ENCODE peak calls at places on chromosomes 4 and X, in ten cellular contexts. M is tibial artery, F is RWPE1, N is fibroblast of the aortic adventitia, O is nephron progenitor cell, J is GM12865, D is AG04450, G is MM.1S, L is hepatocyte, P is H9. A is an unnamed sample.

GRCh38 chrX:129739591-129739990 is 812 bp downstream of the XPNPEP2 start:
- DNase-seq in F (no peak), D (no peak), N (no peak), G (no peak), P (no peak), J (no peak), L (no peak), M (no peak), O (no peak), A (no peak)

GRCh38 chr4:41146716-41147506 is 67.4 kb downstream of the APBB2 start:
- DNase-seq in J (no peak), M (peak), F (no peak), D (no peak), L (peak), G (no peak), O (no peak), P (peak), N (peak), A (no peak)

GRCh38 chr4:2060578-2061207 is 1.6 kb downstream of the NAT8L start:
- DNase-seq in N (no peak), F (no peak), P (peak), L (peak), J (no peak), G (no peak), O (peak), D (no peak), M (no peak), A (no peak)

GRCh38 chr4:140641789-140642439 is 73.2 kb upstream of the UCP1 start:
- DNase-seq in D (no peak), J (no peak), M (no peak), N (no peak), F (no peak), P (peak), O (no peak), L (peak), G (peak), A (no peak)

GRCh38 chrX:153511784-153512500 is 5.5 kb upstream of the ATP2B3 start:
- DNase-seq in F (no peak), D (no peak), M (no peak), O (no peak), L (no peak), P (no peak), J (no peak), G (no peak), N (peak), A (no peak)

GRCh38 chrX:129980043-129980442 is 2.4 kb upstream of the BCORL1 start:
- DNase-seq in M (no peak), J (peak), L (peak), D (no peak), F (no peak), O (peak), G (no peak), N (no peak), P (no peak), A (no peak)

GRCh38 chr4:166165829-166166420 is 292.9 kb downstream of the TLL1 start:
- DNase-seq in O (peak), M (no peak), F (peak), P (no peak), G (peak), J (peak), L (peak), N (peak), D (peak), A (peak)

GRCh38 chr4:88054909-88055308 is 47.5 kb downstream of the PKD2 start:
- DNase-seq in J (peak), L (peak), F (peak), O (peak), D (peak), M (no peak), P (peak), N (peak), G (peak), A (peak)

GRCh38 chr4:74109116-74109791 is 10.3 kb upstream of the CXCL2 start:
- DNase-seq in P (peak), M (peak), F (peak), N (peak), L (peak), O (peak), J (no peak), G (no peak), D (peak), A (peak)

GRCh38 chr4:87918314-87919058 is 57.0 kb upstream of the SPP1 start:
- DNase-seq in O (no peak), L (no peak), G (no peak), J (no peak), F (no peak), M (no peak), P (no peak), N (no peak), D (no peak), A (no peak)

GRCh38 chr4:11805837-11806236 is 377.1 kb upstream of the HS3ST1 start:
- DNase-seq in J (peak), G (peak), N (peak), M (no peak), L (peak), F (peak), O (no peak), D (no peak), P (no peak), A (peak)

GRCh38 chrX:17081535-17081934 is 135.1 kb downstream of the REPS2 start:
- DNase-seq in P (no peak), M (no peak), F (no peak), O (no peak), G (no peak), D (no peak), J (no peak), L (no peak), N (peak), A (no peak)

GRCh38 chr4:184382189-184382846 is 92.0 kb downstream of the IRF2 start:
- DNase-seq in D (no peak), J (peak), L (no peak), P (no peak), M (no peak), F (no peak), O (no peak), G (peak), N (no peak), A (no peak)

GRCh38 chr4:149961876-149962597 is 116.2 kb upstream of the DCLK2 start:
- DNase-seq in J (no peak), G (no peak), F (no peak), L (peak), O (no peak), M (no peak), P (no peak), N (peak), D (peak), A (peak)

GRCh38 chrX:39439910-39440733 is 638.9 kb downstream of the MID1IP1 start:
- DNase-seq in N (no peak), P (no peak), M (no peak), D (no peak), G (peak), J (peak), L (no peak), O (no peak), F (no peak), A (no peak)

GRCh38 chrX:14398725-14399124 is 130.6 kb upstream of the GLRA2 start:
- DNase-seq in N (no peak), M (peak), L (peak), G (no peak), P (no peak), F (peak), O (no peak), J (no peak), D (no peak), A (peak)

GRCh38 chr4:34181311-34181808 is 2063.0 kb downstream of the ARAP2 start:
- DNase-seq in F (peak), N (peak), O (no peak), P (no peak), J (no peak), G (no peak), L (no peak), M (no peak), D (peak), A (peak)

GRCh38 chrX:2875798-2876399 is 47.2 kb downstream of the GYG2 start:
- DNase-seq in P (no peak), D (no peak), M (no peak), J (peak), N (peak), F (no peak), O (no peak), G (peak), L (peak), A (peak)

GRCh38 chr4:120858776-120859175 is 63.8 kb downstream of the PRDM5 start:
- DNase-seq in J (no peak), O (no peak), L (no peak), P (no peak), G (no peak), N (peak), D (no peak), M (no peak), F (no peak), A (no peak)

GRCh38 chr4:80171251-80171650 is 26.1 kb upstream of the PRDM8 start:
- DNase-seq in F (no peak), M (no peak), L (no peak), J (no peak), O (no peak), N (peak), G (no peak), D (no peak), P (no peak), A (no peak)

GRCh38 chr4:6416518-6417286 is 55.7 kb downstream of the PPP2R2C start:
- DNase-seq in O (no peak), G (no peak), N (no peak), L (no peak), P (no peak), F (no peak), J (no peak), D (no peak), M (no peak), A (no peak)

GRCh38 chr4:165631912-165632311 is 241.1 kb upstream of the TLL1 start:
- DNase-seq in P (no peak), M (no peak), O (no peak), G (no peak), N (no peak), D (no peak), L (no peak), J (no peak), F (no peak), A (no peak)

GRCh38 chr4:99679204-99679603 is 21.6 kb upstream of the C4orf54 start:
- DNase-seq in P (no peak), N (peak), L (peak), F (no peak), G (no peak), O (no peak), D (no peak), J (no peak), M (no peak), A (peak)

GRCh38 chrX:21943460-21944135 is 3.1 kb downstream of the SMS start:
- DNase-seq in O (no peak), D (peak), G (no peak), N (peak), L (no peak), J (no peak), M (no peak), F (peak), P (peak), A (no peak)

GRCh38 chrX:139949703-139950102 is 15.6 kb downstream of the CXorf66 start:
- DNase-seq in J (no peak), M (no peak), O (no peak), N (no peak), F (no peak), G (no peak), D (no peak), L (no peak), P (peak), A (no peak)

GRCh38 chrX:13597928-13598327 is 28.5 kb downstream of the EGFL6 start:
- DNase-seq in O (no peak), L (no peak), J (no peak), P (no peak), F (no peak), M (no peak), D (no peak), G (no peak), N (peak), A (no peak)

GRCh38 chrX:18897611-18898010 is 86.3 kb downstream of the PHKA2 start:
- DNase-seq in J (no peak), N (no peak), D (no peak), O (no peak), L (no peak), P (no peak), F (no peak), M (no peak), G (no peak), A (no peak)

GRCh38 chrX:18898517-18898916 is 85.4 kb downstream of the PHKA2 start:
- DNase-seq in J (no peak), L (no peak), G (no peak), N (no peak), M (no peak), O (no peak), P (no peak), F (no peak), D (no peak), A (no peak)

GRCh38 chrX:18899796-18900380 is 84.0 kb downstream of the PHKA2 start:
- DNase-seq in L (peak), O (peak), G (no peak), M (no peak), N (peak), P (peak), F (no peak), J (peak), D (no peak), A (no peak)

GRCh38 chrX:18898091-18898490 is 85.8 kb downstream of the PHKA2 start:
- DNase-seq in F (no peak), P (no peak), G (no peak), O (no peak), J (no peak), M (no peak), L (no peak), N (no peak), D (no peak), A (no peak)

DNA sequence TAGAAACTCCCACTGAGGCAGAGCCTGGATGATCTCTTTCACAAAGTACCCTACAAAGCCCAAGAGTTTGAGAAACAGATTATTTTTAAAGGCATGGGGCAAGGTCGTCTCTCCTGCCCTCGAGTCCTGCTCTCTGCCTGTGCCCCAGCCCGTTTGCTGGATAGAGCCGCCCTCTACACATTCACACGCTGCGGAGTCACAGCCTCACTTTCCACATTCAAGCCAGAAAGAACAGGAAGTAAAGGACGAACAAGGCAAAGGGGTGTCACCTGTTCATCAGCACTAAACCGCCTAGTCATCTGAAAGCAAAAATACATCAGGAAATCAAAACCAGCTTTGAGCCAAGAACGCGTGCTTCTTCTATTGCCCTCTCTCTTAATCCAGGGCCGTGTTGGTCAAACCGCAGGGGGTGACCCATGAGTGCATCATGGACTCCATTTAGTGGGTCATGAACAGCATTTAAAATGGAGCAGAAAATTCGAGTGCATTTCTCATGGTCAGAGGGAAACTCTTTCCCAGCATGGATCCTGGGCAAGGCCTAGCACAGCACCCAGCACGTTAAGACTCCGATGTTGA is 83.4 kb downstream of the PHKA2 start:
- DNase-seq in F (no peak), O (no peak), G (no peak), J (no peak), D (no peak), M (no peak), P (no peak), N (no peak), L (no peak), A (no peak)
- TF ChIP-seq CTCF in F (no peak), O (no peak), G (no peak), J (no peak), D (no peak), M (no peak), P (no peak), N (no peak), L (no peak), A (no peak)

DNA sequence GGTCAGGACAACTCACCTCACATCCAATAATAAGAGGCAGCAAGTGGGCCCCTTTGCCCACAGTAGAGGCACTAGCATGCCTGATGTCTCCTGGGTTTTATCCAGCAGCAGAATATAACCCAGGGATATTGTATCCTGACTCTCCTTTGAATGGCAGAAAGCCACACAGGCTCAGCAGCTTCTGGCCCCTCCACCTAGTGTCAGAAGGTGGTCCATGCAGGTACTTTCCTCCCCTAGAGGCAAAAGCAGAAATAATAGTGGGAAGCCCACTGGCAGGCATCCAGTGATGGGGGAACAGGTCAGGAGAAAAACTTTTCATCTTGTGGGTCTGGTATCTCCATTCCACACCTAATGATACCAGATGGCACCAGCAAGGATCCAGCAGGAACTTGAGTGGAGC is 75.5 kb upstream of the IRS4 start:
- DNase-seq in L (no peak), O (peak), D (no peak), P (peak), J (no peak), M (no peak), G (no peak), N (no peak), F (no peak), A (no peak)
- TF ChIP-seq CTCF in L (no peak), O (peak), D (no peak), P (peak), J (no peak), M (no peak), G (no peak), N (no peak), F (no peak), A (no peak)

DNA sequence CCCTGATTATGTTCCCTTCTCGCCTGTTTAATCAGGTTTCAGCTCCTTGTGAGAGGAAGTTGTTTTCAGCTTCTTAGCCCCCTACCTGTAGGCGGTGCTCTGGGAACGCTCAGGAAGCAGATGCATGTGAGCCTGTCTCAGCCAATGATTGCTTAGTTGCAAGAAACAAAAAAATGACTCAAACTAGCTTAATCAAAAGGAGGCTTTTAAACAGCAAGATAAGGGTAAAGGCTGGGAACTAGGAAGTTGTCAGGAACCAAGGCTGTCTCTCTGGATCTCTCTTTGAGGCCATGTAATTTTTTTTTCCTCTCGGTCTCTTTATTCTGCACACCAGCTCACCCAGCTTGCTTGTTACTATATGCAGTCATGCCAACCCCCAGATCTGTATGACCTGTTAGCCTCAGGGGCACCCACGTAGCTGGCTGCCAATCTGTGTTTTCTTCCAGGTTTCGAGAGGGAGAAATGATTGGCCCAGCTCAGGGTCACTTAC is 109.1 kb downstream of the PTTG2 start:
- DNase-seq in D (peak), L (peak), F (peak), O (peak), M (no peak), N (peak), P (peak), J (peak), G (peak), A (peak)
- TF ChIP-seq CTCF in D (peak), L (peak), F (peak), O (peak), M (no peak), N (peak), P (peak), J (peak), G (peak), A (peak)

DNA sequence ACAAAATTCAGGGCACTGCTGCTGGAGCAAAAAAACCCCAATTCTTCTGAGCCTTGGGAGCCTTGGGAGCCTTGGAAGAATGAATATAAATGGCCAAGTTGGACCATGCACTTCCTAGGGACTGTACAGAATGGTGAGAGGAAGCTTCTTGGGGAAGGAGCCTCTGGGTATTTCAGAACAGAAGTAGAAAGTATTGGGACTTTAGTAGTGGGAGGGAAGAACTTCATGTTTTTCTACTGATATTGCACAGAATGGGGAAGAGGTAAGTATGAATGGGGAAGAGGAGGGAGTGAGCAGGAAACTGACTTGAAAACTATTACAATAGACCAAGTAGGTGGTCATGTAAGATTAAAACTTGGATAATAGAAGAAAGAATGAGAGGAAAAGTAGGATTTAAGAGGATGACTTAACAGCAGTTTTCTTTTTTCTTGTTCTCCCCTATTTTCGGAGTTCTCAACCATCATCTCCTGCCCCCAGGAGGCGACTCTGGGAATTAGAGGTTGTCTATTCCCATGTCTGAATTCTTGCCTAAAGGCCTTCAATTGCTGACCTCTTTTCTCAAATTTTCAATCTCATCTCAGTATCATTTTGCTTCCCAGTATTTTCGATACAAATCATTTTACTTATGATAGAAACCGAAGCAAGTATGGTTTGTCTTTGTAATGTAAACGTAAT is 44.5 kb upstream of the TAPT1 start:
- DNase-seq in D (no peak), P (peak), G (no peak), O (no peak), J (no peak), M (no peak), N (no peak), F (no peak), L (no peak), A (no peak)
- TF ChIP-seq CTCF in D (peak), P (peak), G (peak), O (peak), J (no peak), M (no peak), N (no peak), F (no peak), L (no peak), A (no peak)

GRCh38 chr4:185887125-185887524 is 75.1 kb upstream of the SORBS2 start:
- DNase-seq in F (no peak), D (no peak), J (no peak), P (no peak), L (no peak), N (no peak), M (no peak), G (no peak), O (no peak), A (no peak)

GRCh38 chr4:185890196-185890595 is 78.2 kb upstream of the SORBS2 start:
- DNase-seq in O (no peak), G (no peak), F (no peak), L (no peak), N (no peak), J (no peak), D (no peak), P (no peak), M (no peak), A (no peak)

GRCh38 chr4:185885604-185886003 is 73.6 kb upstream of the SORBS2 start:
- DNase-seq in O (no peak), M (no peak), J (no peak), P (no peak), F (no peak), N (no peak), D (no peak), G (no peak), L (no peak), A (no peak)

GRCh38 chr4:185889566-185889965 is 77.6 kb upstream of the SORBS2 start:
- DNase-seq in N (no peak), G (no peak), L (no peak), O (no peak), J (no peak), D (no peak), M (no peak), F (no peak), P (no peak), A (no peak)

DNA sequence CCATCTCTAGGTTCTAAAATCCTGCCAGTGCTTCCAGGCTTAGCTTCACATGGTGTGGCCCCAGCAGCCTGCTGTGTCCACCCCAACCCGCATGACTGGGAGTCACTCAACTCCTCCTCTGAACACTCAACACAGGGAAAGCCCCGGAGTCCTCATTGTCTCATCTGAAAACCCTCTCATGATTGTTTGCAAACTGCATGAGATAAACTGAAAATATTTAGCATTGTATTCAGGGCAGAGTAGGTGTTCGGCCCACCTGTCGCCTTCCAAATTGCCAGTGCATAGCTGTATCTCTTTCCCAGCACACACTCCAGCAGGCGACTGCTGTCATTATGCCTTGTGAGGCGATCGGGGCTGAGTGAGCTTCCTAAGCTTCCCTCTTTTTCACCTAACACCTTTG is 76.7 kb upstream of the SORBS2 start:
- DNase-seq in L (no peak), M (no peak), G (no peak), J (no peak), O (no peak), F (no peak), D (no peak), N (no peak), P (no peak), A (no peak)
- TF ChIP-seq CTCF in L (no peak), M (no peak), G (no peak), J (no peak), O (no peak), F (no peak), D (no peak), N (no peak), P (no peak), A (no peak)

GRCh38 chr4:893995-894705 is 38.0 kb downstream of the GAK start:
- DNase-seq in O (no peak), D (no peak), L (no peak), G (no peak), F (no peak), M (no peak), P (no peak), N (no peak), J (no peak), A (no peak)
- TF ChIP-seq CTCF in O (no peak), D (no peak), L (no peak), G (no peak), F (no peak), M (no peak), P (no peak), N (no peak), J (no peak), A (no peak)

GRCh38 chr4:145868637-145869409 is 69.8 kb downstream of the ZNF827 start:
- DNase-seq in L (no peak), D (no peak), M (no peak), F (no peak), O (no peak), P (no peak), G (peak), J (peak), N (peak), A (no peak)
- TF ChIP-seq CTCF in L (peak), D (peak), M (no peak), F (no peak), O (no peak), P (peak), G (peak), J (no peak), N (peak), A (no peak)

A was measured in Calu3.